ENCODE peak calls at places on chromosomes 1 and 21, in seven cellular contexts. N is gastrocnemius medialis; E is stimulated activated CD4-positive, alpha-beta T cell treated with anti-CD3 and anti-CD28 coated beads, Interleukin-2, amount 100 ng/mL, for 24 hours; F is cardiac muscle cell; M is sigmoid colon; T is ACHN; G is AG04449. X is an unnamed sample.

GRCh38 chr1:152511596-152511995 is 993 bp downstream of the LCE5A start:
- DNase-seq in G (no peak), N (no peak), F (no peak), T (no peak), M (no peak), E (no peak), X (no peak)

GRCh38 chr1:94734963-94735899 is 84.9 kb upstream of the SLC44A3 start:
- DNase-seq in F (peak; percentile 98), T (no peak), M (no peak), E (no peak), N (peak; percentile 17), G (peak; percentile 42), X (no peak)

GRCh38 chr1:94863919-94864318 is 43.8 kb downstream of the SLC44A3 start:
- DNase-seq in N (peak; percentile 31), T (peak; percentile 89), F (peak; percentile 92), E (no peak), G (peak; percentile 74), M (peak; percentile 88), X (no peak)

GRCh38 chr1:206891412-206891811 is 5.8 kb upstream of the IL24 start:
- DNase-seq in M (no peak), G (no peak), N (no peak), T (no peak), E (no peak), F (peak; percentile 53), X (no peak)

GRCh38 chr1:41712687-41713086 is 206.0 kb downstream of the HIVEP3 start:
- DNase-seq in T (peak; percentile 59), M (no peak), E (no peak), N (no peak), F (no peak), G (no peak), X (no peak)

GRCh38 chr21:16842716-16843115 is 670.1 kb upstream of the CXADR start:
- DNase-seq in M (no peak), F (peak; percentile 3), G (no peak), N (no peak), T (no peak), E (no peak), X (no peak)

GRCh38 chr1:40132383-40133121 is 28.6 kb upstream of the RLF start:
- DNase-seq in M (no peak), E (no peak), F (peak; percentile 21), N (no peak), T (no peak), G (no peak), X (no peak)

GRCh38 chr1:204084247-204084772 is 11.4 kb downstream of the SOX13 start:
- DNase-seq in T (no peak), N (peak; percentile 85), E (no peak), G (no peak), F (no peak), M (peak; percentile 78), X (no peak)

GRCh38 chr1:20031836-20032235 is 38.2 kb upstream of the PLA2G5 start:
- DNase-seq in E (no peak), M (no peak), F (no peak), T (no peak), G (no peak), N (no peak), X (no peak)

GRCh38 chr1:173056355-173056754 is 5.6 kb upstream of the TNFSF18 start:
- DNase-seq in E (no peak), M (no peak), N (no peak), F (no peak), T (no peak), G (no peak), X (no peak)

GRCh38 chr1:224054611-224055010 is 59.3 kb upstream of the FBXO28 start:
- DNase-seq in N (no peak), T (no peak), M (no peak), F (peak; percentile 8), E (no peak), G (no peak), X (no peak)

GRCh38 chr1:59604191-59604590 is 210.6 kb upstream of the HOOK1 start:
- DNase-seq in F (no peak), T (no peak), G (no peak), E (no peak), M (no peak), N (no peak), X (no peak)

GRCh38 chr21:34335316-34335715 is 28.5 kb upstream of the KCNE2 start:
- DNase-seq in E (no peak), F (no peak), G (no peak), M (no peak), T (no peak), N (no peak), X (no peak)

GRCh38 chr1:34690269-34690668 is 64.6 kb upstream of the GJB5 start:
- DNase-seq in E (no peak), G (no peak), F (no peak), M (no peak), N (no peak), T (no peak), X (no peak)

GRCh38 chr1:35929730-35930592 is 944 bp upstream of the AGO3 start:
- DNase-seq in N (peak; percentile 57), T (peak; percentile 61), E (peak; percentile 38), F (peak; percentile 71), G (no peak), M (peak; percentile 83), X (peak; percentile 45)

GRCh38 chr1:108719654-108720435 is 7.1 kb downstream of the FNDC7 start:
- DNase-seq in E (no peak), F (peak; percentile 81), M (no peak), T (peak; percentile 80), G (peak; percentile 61), N (no peak), X (no peak)

GRCh38 chr1:186498695-186499389 is 37.9 kb upstream of the PDC start:
- DNase-seq in T (no peak), G (no peak), N (no peak), F (peak; percentile 46), E (no peak), M (no peak), X (no peak)

GRCh38 chr21:38817371-38818335 is 11.9 kb downstream of the ETS2 start:
- DNase-seq in F (peak; percentile 59), M (no peak), N (no peak), E (no peak), G (no peak), T (no peak), X (no peak)

GRCh38 chr1:247296599-247297180 is 35.0 kb downstream of the ZNF496 start:
- DNase-seq in T (no peak), M (no peak), F (no peak), G (no peak), N (no peak), E (no peak), X (no peak)

GRCh38 chr21:15667824-15668223 is 62.0 kb upstream of the USP25 start:
- DNase-seq in M (no peak), N (no peak), E (no peak), T (no peak), F (no peak), G (no peak), X (no peak)

GRCh38 chr1:7420706-7421105 is 350.4 kb upstream of the VAMP3 start:
- DNase-seq in M (peak; percentile 21), E (no peak), T (no peak), G (no peak), F (no peak), N (peak; percentile 1), X (no peak)

GRCh38 chr1:27522148-27522859 is 32.3 kb upstream of the WASF2 start:
- DNase-seq in E (peak; percentile 75), N (peak; percentile 58), M (no peak), T (no peak), G (no peak), F (no peak), X (peak; percentile 21)

GRCh38 chr1:914253-914890 is 9.4 kb upstream of the SAMD11 start:
- DNase-seq in G (no peak), F (no peak), E (no peak), M (peak; percentile 18), T (no peak), N (no peak), X (no peak)

GRCh38 chr1:160209656-160210046 is 4.5 kb downstream of the PEA15 start:
- DNase-seq in E (no peak), G (no peak), F (peak; percentile 29), N (no peak), T (no peak), M (no peak), X (no peak)

GRCh38 chr1:175822575-175822974 is 79.2 kb upstream of the TNR start:
- DNase-seq in G (no peak), T (no peak), M (no peak), E (no peak), F (no peak), N (no peak), X (no peak)

X was measured in CD8-positive, alpha-beta memory T cell.